ENCODE peak calls at places on chromosomes 4 and X, in seven cellular contexts. One of them, this sample, is unnamed.

GRCh38 chr4:650951-651883 is 22.9 kb downstream of the ATP5ME start:
- DNase-seq in NCI-H1092 treated with DMSO at 0.1 percent for 48 hours: peak; percentile 44
- DNase-seq in T-cell: no peak
- DNase-seq in Peyer's patch: no peak
- DNase-seq in MCF 10A: no peak
- DNase-seq in amniotic epithelial cell: no peak
- DNase-seq in aorta: no peak
- DNase-seq in this sample: no peak

GRCh38 chr4:3107271-3108185 is 33.0 kb downstream of the HTT start:
- DNase-seq in NCI-H1092 treated with DMSO at 0.1 percent for 48 hours: no peak
- DNase-seq in T-cell: no peak
- DNase-seq in Peyer's patch: no peak
- DNase-seq in MCF 10A: no peak
- DNase-seq in amniotic epithelial cell: peak; percentile 53
- DNase-seq in aorta: no peak
- DNase-seq in this sample: no peak

GRCh38 chrX:47623540-47624027 is 3.9 kb upstream of the SYN1 start:
- DNase-seq in NCI-H1092 treated with DMSO at 0.1 percent for 48 hours: peak; percentile 86
- DNase-seq in T-cell: no peak
- DNase-seq in Peyer's patch: peak; percentile 20
- DNase-seq in MCF 10A: no peak
- DNase-seq in amniotic epithelial cell: peak; percentile 81
- DNase-seq in aorta: peak; percentile 80
- DNase-seq in this sample: peak; percentile 87

GRCh38 chr4:79652232-79652631 is 244.2 kb upstream of the GK2 start:
- DNase-seq in NCI-H1092 treated with DMSO at 0.1 percent for 48 hours: peak; percentile 20
- DNase-seq in T-cell: no peak
- DNase-seq in Peyer's patch: no peak
- DNase-seq in MCF 10A: peak; percentile 43
- DNase-seq in amniotic epithelial cell: peak; percentile 94
- DNase-seq in aorta: no peak
- DNase-seq in this sample: no peak

GRCh38 chrX:150692296-150692695 is 900 bp upstream of the MTMR1 start:
- DNase-seq in NCI-H1092 treated with DMSO at 0.1 percent for 48 hours: no peak
- DNase-seq in T-cell: no peak
- DNase-seq in Peyer's patch: no peak
- DNase-seq in MCF 10A: no peak
- DNase-seq in amniotic epithelial cell: no peak
- DNase-seq in aorta: no peak
- DNase-seq in this sample: no peak

GRCh38 chr4:128244379-128244778 is 43.2 kb downstream of the PGRMC2 start:
- DNase-seq in NCI-H1092 treated with DMSO at 0.1 percent for 48 hours: no peak
- DNase-seq in T-cell: no peak
- DNase-seq in Peyer's patch: no peak
- DNase-seq in MCF 10A: peak; percentile 29
- DNase-seq in amniotic epithelial cell: peak; percentile 23
- DNase-seq in aorta: no peak
- DNase-seq in this sample: no peak

GRCh38 chr4:26458104-26458503 is 32.2 kb downstream of the CCKAR start:
- DNase-seq in NCI-H1092 treated with DMSO at 0.1 percent for 48 hours: no peak
- DNase-seq in T-cell: no peak
- DNase-seq in Peyer's patch: no peak
- DNase-seq in MCF 10A: no peak
- DNase-seq in amniotic epithelial cell: no peak
- DNase-seq in aorta: no peak
- DNase-seq in this sample: no peak

GRCh38 chrX:31123335-31123734 is 51.5 kb upstream of the FTHL17 start:
- DNase-seq in NCI-H1092 treated with DMSO at 0.1 percent for 48 hours: no peak
- DNase-seq in T-cell: no peak
- DNase-seq in Peyer's patch: no peak
- DNase-seq in MCF 10A: no peak
- DNase-seq in amniotic epithelial cell: no peak
- DNase-seq in aorta: no peak
- DNase-seq in this sample: no peak

GRCh38 chr4:25694466-25694865 is 38.8 kb downstream of the SLC34A2 start:
- DNase-seq in NCI-H1092 treated with DMSO at 0.1 percent for 48 hours: no peak
- DNase-seq in T-cell: no peak
- DNase-seq in Peyer's patch: no peak
- DNase-seq in MCF 10A: peak; percentile 15
- DNase-seq in amniotic epithelial cell: peak; percentile 97
- DNase-seq in aorta: no peak
- DNase-seq in this sample: no peak

GRCh38 chr4:163755013-163755412 is 260.5 kb downstream of the TMA16 start:
- DNase-seq in NCI-H1092 treated with DMSO at 0.1 percent for 48 hours: no peak
- DNase-seq in T-cell: no peak
- DNase-seq in Peyer's patch: no peak
- DNase-seq in MCF 10A: peak; percentile 49
- DNase-seq in amniotic epithelial cell: peak; percentile 24
- DNase-seq in aorta: no peak
- DNase-seq in this sample: no peak

GRCh38 chr4:10006236-10006603 is 15.1 kb downstream of the SLC2A9 start:
- DNase-seq in NCI-H1092 treated with DMSO at 0.1 percent for 48 hours: peak; percentile 39
- DNase-seq in T-cell: no peak
- DNase-seq in Peyer's patch: no peak
- DNase-seq in MCF 10A: peak; percentile 96
- DNase-seq in amniotic epithelial cell: no peak
- DNase-seq in aorta: no peak
- DNase-seq in this sample: peak; percentile 47

GRCh38 chr4:70914631-70915030 is 12.5 kb downstream of the MOB1B start:
- DNase-seq in NCI-H1092 treated with DMSO at 0.1 percent for 48 hours: no peak
- DNase-seq in T-cell: no peak
- DNase-seq in Peyer's patch: no peak
- DNase-seq in MCF 10A: no peak
- DNase-seq in amniotic epithelial cell: no peak
- DNase-seq in aorta: no peak
- DNase-seq in this sample: no peak

GRCh38 chr4:57190651-57191481 is 80.7 kb upstream of the IGFBP7 start:
- DNase-seq in NCI-H1092 treated with DMSO at 0.1 percent for 48 hours: no peak
- DNase-seq in T-cell: no peak
- DNase-seq in Peyer's patch: no peak
- DNase-seq in MCF 10A: peak; percentile 50
- DNase-seq in amniotic epithelial cell: peak; percentile 71
- DNase-seq in aorta: no peak
- DNase-seq in this sample: no peak

GRCh38 chrX:107738768-107739167 is 36.8 kb downstream of the TSC22D3 start:
- DNase-seq in NCI-H1092 treated with DMSO at 0.1 percent for 48 hours: no peak
- DNase-seq in T-cell: no peak
- DNase-seq in Peyer's patch: no peak
- DNase-seq in MCF 10A: no peak
- DNase-seq in amniotic epithelial cell: no peak
- DNase-seq in aorta: no peak
- DNase-seq in this sample: no peak

GRCh38 chrX:119871245-119871598 is 311 bp downstream of the RNF113A start:
- DNase-seq in NCI-H1092 treated with DMSO at 0.1 percent for 48 hours: no peak
- DNase-seq in T-cell: no peak
- DNase-seq in Peyer's patch: peak; percentile 57
- DNase-seq in MCF 10A: peak; percentile 25
- DNase-seq in amniotic epithelial cell: no peak
- DNase-seq in aorta: no peak
- DNase-seq in this sample: no peak

GRCh38 chr4:136495076-136495475 is 1037.2 kb downstream of the PCDH18 start:
- DNase-seq in NCI-H1092 treated with DMSO at 0.1 percent for 48 hours: no peak
- DNase-seq in T-cell: no peak
- DNase-seq in Peyer's patch: no peak
- DNase-seq in MCF 10A: no peak
- DNase-seq in amniotic epithelial cell: no peak
- DNase-seq in aorta: no peak
- DNase-seq in this sample: no peak

GRCh38 chr4:53500552-53500951 is 90.7 kb downstream of the LNX1 start:
- DNase-seq in NCI-H1092 treated with DMSO at 0.1 percent for 48 hours: no peak
- DNase-seq in T-cell: no peak
- DNase-seq in Peyer's patch: no peak
- DNase-seq in MCF 10A: no peak
- DNase-seq in amniotic epithelial cell: no peak
- DNase-seq in aorta: no peak
- DNase-seq in this sample: no peak

GRCh38 chr4:169604131-169604900 is 8.1 kb downstream of the NEK1 start:
- DNase-seq in NCI-H1092 treated with DMSO at 0.1 percent for 48 hours: no peak
- DNase-seq in T-cell: no peak
- DNase-seq in Peyer's patch: no peak
- DNase-seq in MCF 10A: peak; percentile 61
- DNase-seq in amniotic epithelial cell: peak; percentile 84
- DNase-seq in aorta: no peak
- DNase-seq in this sample: no peak

GRCh38 chr4:65645185-65645584 is 25.1 kb downstream of the EPHA5 start:
- DNase-seq in NCI-H1092 treated with DMSO at 0.1 percent for 48 hours: no peak
- DNase-seq in T-cell: no peak
- DNase-seq in Peyer's patch: no peak
- DNase-seq in MCF 10A: peak; percentile 11
- DNase-seq in amniotic epithelial cell: peak; percentile 69
- DNase-seq in aorta: no peak
- DNase-seq in this sample: no peak

GRCh38 chr4:1061372-1061700 is 49.9 kb downstream of the FGFRL1 start:
- DNase-seq in NCI-H1092 treated with DMSO at 0.1 percent for 48 hours: no peak
- DNase-seq in T-cell: no peak
- DNase-seq in Peyer's patch: no peak
- DNase-seq in MCF 10A: no peak
- DNase-seq in amniotic epithelial cell: no peak
- DNase-seq in aorta: no peak
- DNase-seq in this sample: no peak

GRCh38 chrX:129686422-129686948 is 31.7 kb upstream of the APLN start:
- DNase-seq in NCI-H1092 treated with DMSO at 0.1 percent for 48 hours: no peak
- DNase-seq in T-cell: no peak
- DNase-seq in Peyer's patch: no peak
- DNase-seq in MCF 10A: no peak
- DNase-seq in amniotic epithelial cell: peak; percentile 68
- DNase-seq in aorta: no peak
- DNase-seq in this sample: no peak

GRCh38 chrX:24301060-24301459 is 12.8 kb downstream of the SUPT20HL2 start:
- DNase-seq in NCI-H1092 treated with DMSO at 0.1 percent for 48 hours: no peak
- DNase-seq in T-cell: no peak
- DNase-seq in Peyer's patch: no peak
- DNase-seq in MCF 10A: no peak
- DNase-seq in amniotic epithelial cell: peak; percentile 54
- DNase-seq in aorta: no peak
- DNase-seq in this sample: no peak

GRCh38 chr4:32207456-32207855 is 1487.3 kb downstream of the PCDH7 start:
- DNase-seq in NCI-H1092 treated with DMSO at 0.1 percent for 48 hours: no peak
- DNase-seq in T-cell: no peak
- DNase-seq in Peyer's patch: no peak
- DNase-seq in MCF 10A: no peak
- DNase-seq in amniotic epithelial cell: peak; percentile 8
- DNase-seq in aorta: no peak
- DNase-seq in this sample: no peak

GRCh38 chr4:48100248-48100647 is 33.8 kb downstream of the TXK start:
- DNase-seq in NCI-H1092 treated with DMSO at 0.1 percent for 48 hours: no peak
- DNase-seq in T-cell: no peak
- DNase-seq in Peyer's patch: no peak
- DNase-seq in MCF 10A: no peak
- DNase-seq in amniotic epithelial cell: no peak
- DNase-seq in aorta: no peak
- DNase-seq in this sample: no peak

GRCh38 chr4:91973479-91974153 is 330.1 kb upstream of the GRID2 start:
- DNase-seq in NCI-H1092 treated with DMSO at 0.1 percent for 48 hours: no peak
- DNase-seq in T-cell: no peak
- DNase-seq in Peyer's patch: no peak
- DNase-seq in MCF 10A: no peak
- DNase-seq in amniotic epithelial cell: no peak
- DNase-seq in aorta: no peak
- DNase-seq in this sample: no peak

This sample was measured in NCI-H2107.